ENCODE peak calls at places on chromosomes 4 and X, in seven cellular contexts. F is ureter; B is NCI-H1436; R is AG20443; U is M059J; T is activated gamma-delta T cell treated with anti-CD3 and anti-CD28 coated beads, Interleukin-2, amount 50 U/mL, for 16 hours; H is stomach. P is an unnamed sample.

GRCh38 chr4:7029921-7030320 is 13.3 kb upstream of the TADA2B start:
- DNase-seq in R (no peak), U (no peak), H (no peak), F (no peak), T (no peak), B (no peak), P (no peak)

GRCh38 chrX:49958727-49959126 is 36.3 kb downstream of the CLCN5 start:
- DNase-seq in T (no peak), R (no peak), H (no peak), U (no peak), B (no peak), F (no peak), P (no peak)

GRCh38 chr4:17811078-17811603 is 362 bp downstream of the NCAPG start:
- DNase-seq in F (no peak), U (no peak), H (no peak), R (no peak), B (no peak), T (no peak), P (no peak)

GRCh38 chr4:139454111-139454600 is at the start of gene RAB33B:
- DNase-seq in T (peak), F (no peak), B (no peak), U (peak), R (no peak), H (no peak), P (no peak)

GRCh38 chrX:53930513-53931380 is 113.5 kb downstream of the PHF8 start:
- DNase-seq in F (no peak), B (no peak), U (peak), H (no peak), R (no peak), T (no peak), P (no peak)

GRCh38 chr4:153326513-153326912 is 18.0 kb upstream of the MND1 start:
- DNase-seq in H (peak), R (no peak), B (no peak), U (peak), T (no peak), F (no peak), P (no peak)

GRCh38 chr4:14254252-14254651 is 626.7 kb upstream of the BOD1L1 start:
- DNase-seq in U (peak), B (no peak), H (peak), T (no peak), F (peak), R (peak), P (no peak)

GRCh38 chrX:1589356-1590130 is 1.9 kb upstream of the AKAP17A start:
- DNase-seq in B (no peak), R (no peak), T (no peak), H (no peak), F (peak), U (no peak), P (no peak)

GRCh38 chr4:169604131-169604900 is 8.1 kb downstream of the NEK1 start:
- DNase-seq in H (no peak), U (peak), T (no peak), F (no peak), B (no peak), R (peak), P (peak)

GRCh38 chrX:132737743-132738142 is 220.7 kb downstream of the HS6ST2 start:
- DNase-seq in T (peak), F (no peak), B (no peak), U (peak), H (no peak), R (no peak), P (no peak)

GRCh38 chrX:118802857-118803256 is 20.8 kb upstream of the ZCCHC12 start:
- DNase-seq in H (no peak), T (no peak), U (peak), F (no peak), R (no peak), B (no peak), P (no peak)

GRCh38 chrX:17046478-17047097 is 100.1 kb downstream of the REPS2 start:
- DNase-seq in H (peak), B (peak), T (no peak), U (peak), R (peak), F (peak), P (peak)

GRCh38 chrX:139560221-139560620 is 29.7 kb downstream of the F9 start:
- DNase-seq in U (peak), R (peak), B (no peak), F (no peak), H (no peak), T (no peak), P (no peak)

GRCh38 chr4:10159671-10160070 is 43.1 kb upstream of the WDR1 start:
- DNase-seq in R (no peak), F (no peak), U (peak), T (no peak), H (no peak), B (no peak), P (no peak)

GRCh38 chr4:8855781-8856245 is 15.8 kb downstream of the HMX1 start:
- DNase-seq in B (no peak), H (no peak), F (no peak), T (no peak), U (no peak), R (no peak), P (no peak)

GRCh38 chr4:6419452-6420028 is 52.9 kb downstream of the PPP2R2C start:
- DNase-seq in F (no peak), B (no peak), T (no peak), H (no peak), R (peak), U (peak), P (no peak)

GRCh38 chr4:41744572-41745291 is 3.8 kb downstream of the PHOX2B start:
- DNase-seq in R (no peak), F (no peak), B (no peak), T (no peak), H (no peak), U (no peak), P (no peak)

GRCh38 chr4:114109776-114110175 is 130.3 kb upstream of the ARSJ start:
- DNase-seq in B (no peak), U (no peak), H (no peak), R (no peak), F (no peak), T (no peak), P (no peak)

GRCh38 chr4:13151178-13151577 is 333.0 kb downstream of the RAB28 start:
- DNase-seq in F (no peak), T (no peak), R (no peak), H (no peak), B (no peak), U (no peak), P (no peak)

GRCh38 chr4:127747883-127748282 is 17.7 kb downstream of the SLC25A31 start:
- DNase-seq in R (no peak), T (no peak), B (no peak), U (peak), F (no peak), H (no peak), P (no peak)

P was measured in kidney glomerular epithelial cell.